ENCODE peak calls at places on chromosomes 1 and 21, in nine cellular contexts. One of them, this sample, is unnamed.

GRCh38 chr1:206769331-206769731 is 1.2 kb upstream of the IL19 start:
- DNase-seq in lung: no peak
- DNase-seq in BE2C: no peak
- DNase-seq in K562: no peak
- DNase-seq in CD4-positive, alpha-beta memory T cell: peak
- DNase-seq in suprapubic skin: no peak
- DNase-seq in HCT116: no peak
- DNase-seq in kidney epithelial cell: no peak
- DNase-seq in fibroblast of pulmonary artery: no peak
- DNase-seq in this sample: no peak

GRCh38 chr1:52920791-52921291 is 699 bp downstream of the ECHDC2 start:
- DNase-seq in lung: no peak
- DNase-seq in fibroblast of pulmonary artery: no peak
- DNase-seq in CD4-positive, alpha-beta memory T cell: no peak
- DNase-seq in HCT116: no peak
- DNase-seq in kidney epithelial cell: no peak
- DNase-seq in K562: no peak
- DNase-seq in suprapubic skin: no peak
- DNase-seq in BE2C: no peak
- DNase-seq in this sample: peak

GRCh38 chr1:67307251-67308060 is at the start of gene IL12RB2:
- DNase-seq in lung: no peak
- DNase-seq in BE2C: no peak
- DNase-seq in suprapubic skin: no peak
- DNase-seq in HCT116: no peak
- DNase-seq in fibroblast of pulmonary artery: no peak
- DNase-seq in kidney epithelial cell: no peak
- DNase-seq in K562: no peak
- DNase-seq in CD4-positive, alpha-beta memory T cell: peak
- DNase-seq in this sample: no peak

GRCh38 chr1:25494952-25495351 is 48.5 kb upstream of the LDLRAP1 start:
- DNase-seq in lung: no peak
- DNase-seq in K562: no peak
- DNase-seq in suprapubic skin: no peak
- DNase-seq in fibroblast of pulmonary artery: no peak
- DNase-seq in kidney epithelial cell: no peak
- DNase-seq in CD4-positive, alpha-beta memory T cell: no peak
- DNase-seq in BE2C: no peak
- DNase-seq in HCT116: no peak
- DNase-seq in this sample: no peak

GRCh38 chr1:7267493-7267892 is 482.2 kb downstream of the CAMTA1 start:
- DNase-seq in CD4-positive, alpha-beta memory T cell: no peak
- DNase-seq in lung: peak
- DNase-seq in suprapubic skin: no peak
- DNase-seq in fibroblast of pulmonary artery: peak
- DNase-seq in HCT116: no peak
- DNase-seq in kidney epithelial cell: peak
- DNase-seq in BE2C: no peak
- DNase-seq in K562: no peak
- DNase-seq in this sample: no peak

GRCh38 chr1:181062800-181063428 is 25.6 kb upstream of the IER5 start:
- DNase-seq in HCT116: no peak
- DNase-seq in suprapubic skin: no peak
- DNase-seq in fibroblast of pulmonary artery: no peak
- DNase-seq in K562: no peak
- DNase-seq in BE2C: no peak
- DNase-seq in kidney epithelial cell: no peak
- DNase-seq in lung: no peak
- DNase-seq in CD4-positive, alpha-beta memory T cell: peak
- DNase-seq in this sample: no peak

GRCh38 chr1:79819140-79819539 is 812.6 kb upstream of the ADGRL4 start:
- DNase-seq in fibroblast of pulmonary artery: no peak
- DNase-seq in K562: no peak
- DNase-seq in HCT116: no peak
- DNase-seq in CD4-positive, alpha-beta memory T cell: no peak
- DNase-seq in kidney epithelial cell: no peak
- DNase-seq in lung: no peak
- DNase-seq in BE2C: no peak
- DNase-seq in suprapubic skin: no peak
- DNase-seq in this sample: no peak

GRCh38 chr1:26335774-26336476 is 18.0 kb downstream of the CRYBG2 start:
- DNase-seq in K562: peak
- DNase-seq in lung: no peak
- DNase-seq in kidney epithelial cell: no peak
- DNase-seq in CD4-positive, alpha-beta memory T cell: no peak
- DNase-seq in HCT116: no peak
- DNase-seq in suprapubic skin: no peak
- DNase-seq in BE2C: no peak
- DNase-seq in fibroblast of pulmonary artery: no peak
- DNase-seq in this sample: no peak

GRCh38 chr1:201329801-201330200 is 46.5 kb downstream of the PKP1 start:
- DNase-seq in CD4-positive, alpha-beta memory T cell: no peak
- DNase-seq in BE2C: no peak
- DNase-seq in lung: no peak
- DNase-seq in kidney epithelial cell: no peak
- DNase-seq in HCT116: no peak
- DNase-seq in suprapubic skin: peak
- DNase-seq in fibroblast of pulmonary artery: no peak
- DNase-seq in K562: no peak
- DNase-seq in this sample: no peak

GRCh38 chr21:36964398-36964797 is 2.1 kb downstream of the HLCS start:
- DNase-seq in BE2C: no peak
- DNase-seq in lung: no peak
- DNase-seq in fibroblast of pulmonary artery: no peak
- DNase-seq in CD4-positive, alpha-beta memory T cell: no peak
- DNase-seq in suprapubic skin: no peak
- DNase-seq in HCT116: no peak
- DNase-seq in K562: peak
- DNase-seq in kidney epithelial cell: no peak
- DNase-seq in this sample: no peak

GRCh38 chr21:36965720-36966065 is 776 bp downstream of the HLCS start:
- DNase-seq in BE2C: no peak
- DNase-seq in suprapubic skin: no peak
- DNase-seq in HCT116: no peak
- DNase-seq in kidney epithelial cell: no peak
- DNase-seq in lung: no peak
- DNase-seq in K562: no peak
- DNase-seq in CD4-positive, alpha-beta memory T cell: no peak
- DNase-seq in fibroblast of pulmonary artery: no peak
- DNase-seq in this sample: no peak

GRCh38 chr21:36966846-36967657 is 583 bp upstream of the HLCS start:
- DNase-seq in kidney epithelial cell: no peak
- DNase-seq in HCT116: no peak
- DNase-seq in BE2C: no peak
- DNase-seq in lung: no peak
- DNase-seq in suprapubic skin: peak
- DNase-seq in K562: no peak
- DNase-seq in fibroblast of pulmonary artery: no peak
- DNase-seq in CD4-positive, alpha-beta memory T cell: no peak
- DNase-seq in this sample: peak

GRCh38 chr21:36966066-36966845 is at the start of gene HLCS:
- DNase-seq in suprapubic skin: peak
- DNase-seq in HCT116: no peak
- DNase-seq in lung: peak
- DNase-seq in BE2C: peak
- DNase-seq in kidney epithelial cell: no peak
- DNase-seq in CD4-positive, alpha-beta memory T cell: peak
- DNase-seq in K562: peak
- DNase-seq in fibroblast of pulmonary artery: peak
- DNase-seq in this sample: peak

DNA sequence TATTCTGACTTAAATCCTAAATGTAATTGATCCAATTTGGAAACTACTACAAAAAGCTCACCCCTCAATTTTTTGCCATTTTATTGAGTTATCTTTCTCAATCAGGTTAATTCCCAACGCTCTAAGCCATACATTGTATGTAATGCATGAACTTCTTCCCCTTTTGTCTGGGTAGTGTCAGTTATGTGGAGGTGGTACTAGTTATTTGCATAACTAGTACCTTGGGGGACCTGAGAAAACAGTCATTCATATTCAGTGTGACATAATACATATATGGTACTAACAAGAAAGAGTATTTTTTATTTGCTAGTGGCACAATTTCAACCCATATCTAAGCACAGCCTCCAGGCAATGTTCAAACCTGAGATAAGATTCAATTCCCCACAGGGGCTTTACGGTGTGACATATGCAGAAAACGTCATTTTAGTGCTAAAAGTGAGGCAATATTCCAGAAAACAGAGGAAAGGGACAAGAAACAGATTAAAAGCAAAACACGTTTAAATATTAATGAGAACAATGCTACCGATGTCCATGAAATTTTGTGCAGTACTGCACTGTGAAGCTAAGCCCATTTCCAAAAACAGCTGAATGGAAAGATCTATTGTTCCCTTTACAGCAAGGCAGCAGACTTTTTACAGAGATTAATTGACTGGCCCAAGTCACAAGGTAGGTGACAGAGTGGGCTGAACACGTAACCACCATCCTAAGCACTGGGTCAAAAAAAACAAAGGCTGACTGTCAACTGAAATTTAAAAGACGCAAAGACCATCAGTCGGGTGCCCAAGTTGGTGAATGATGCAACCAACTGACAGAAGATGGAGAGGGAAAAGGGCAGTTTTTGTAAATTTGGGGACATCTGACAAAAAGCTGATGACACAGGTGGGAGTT is 1.4 kb downstream of the HLCS start:
- DNase-seq in K562: peak
- DNase-seq in suprapubic skin: no peak
- DNase-seq in HCT116: no peak
- DNase-seq in BE2C: no peak
- DNase-seq in lung: no peak
- DNase-seq in fibroblast of pulmonary artery: no peak
- DNase-seq in kidney epithelial cell: no peak
- DNase-seq in CD4-positive, alpha-beta memory T cell: no peak
- DNase-seq in this sample: no peak
- H3K4me3 ChIP-seq in K562: peak
- H3K4me3 ChIP-seq in suprapubic skin: no peak
- H3K4me3 ChIP-seq in HCT116: peak
- H3K4me3 ChIP-seq in BE2C: peak
- H3K4me3 ChIP-seq in lung: no peak
- H3K4me3 ChIP-seq in fibroblast of pulmonary artery: peak
- H3K4me3 ChIP-seq in kidney epithelial cell: no peak
- H3K4me3 ChIP-seq in CD4-positive, alpha-beta memory T cell: no peak
- H3K4me3 ChIP-seq in this sample: no peak

GRCh38 chr1:61743716-61744620 is 1.7 kb downstream of the PATJ start:
- DNase-seq in CD4-positive, alpha-beta memory T cell: no peak
- DNase-seq in suprapubic skin: no peak
- DNase-seq in lung: no peak
- DNase-seq in kidney epithelial cell: no peak
- DNase-seq in K562: no peak
- DNase-seq in HCT116: no peak
- DNase-seq in fibroblast of pulmonary artery: no peak
- DNase-seq in BE2C: no peak
- DNase-seq in this sample: no peak
- H3K4me3 ChIP-seq in CD4-positive, alpha-beta memory T cell: no peak
- H3K4me3 ChIP-seq in suprapubic skin: peak
- H3K4me3 ChIP-seq in lung: no peak
- H3K4me3 ChIP-seq in kidney epithelial cell: peak
- H3K4me3 ChIP-seq in K562: no peak
- H3K4me3 ChIP-seq in HCT116: peak
- H3K4me3 ChIP-seq in fibroblast of pulmonary artery: no peak
- H3K4me3 ChIP-seq in BE2C: no peak
- H3K4me3 ChIP-seq in this sample: no peak

GRCh38 chr1:59730759-59731478 is 83.8 kb upstream of the HOOK1 start:
- DNase-seq in suprapubic skin: peak
- DNase-seq in fibroblast of pulmonary artery: peak
- DNase-seq in BE2C: no peak
- DNase-seq in CD4-positive, alpha-beta memory T cell: no peak
- DNase-seq in HCT116: peak
- DNase-seq in kidney epithelial cell: peak
- DNase-seq in lung: peak
- DNase-seq in K562: peak
- DNase-seq in this sample: peak

GRCh38 chr1:59733443-59734141 is 81.2 kb upstream of the HOOK1 start:
- DNase-seq in K562: no peak
- DNase-seq in fibroblast of pulmonary artery: peak
- DNase-seq in HCT116: no peak
- DNase-seq in CD4-positive, alpha-beta memory T cell: no peak
- DNase-seq in kidney epithelial cell: no peak
- DNase-seq in BE2C: no peak
- DNase-seq in suprapubic skin: no peak
- DNase-seq in lung: no peak
- DNase-seq in this sample: no peak

GRCh38 chr1:59732219-59732955 is 82.4 kb upstream of the HOOK1 start:
- DNase-seq in lung: no peak
- DNase-seq in suprapubic skin: no peak
- DNase-seq in kidney epithelial cell: no peak
- DNase-seq in fibroblast of pulmonary artery: no peak
- DNase-seq in BE2C: no peak
- DNase-seq in K562: no peak
- DNase-seq in HCT116: no peak
- DNase-seq in CD4-positive, alpha-beta memory T cell: no peak
- DNase-seq in this sample: no peak

DNA sequence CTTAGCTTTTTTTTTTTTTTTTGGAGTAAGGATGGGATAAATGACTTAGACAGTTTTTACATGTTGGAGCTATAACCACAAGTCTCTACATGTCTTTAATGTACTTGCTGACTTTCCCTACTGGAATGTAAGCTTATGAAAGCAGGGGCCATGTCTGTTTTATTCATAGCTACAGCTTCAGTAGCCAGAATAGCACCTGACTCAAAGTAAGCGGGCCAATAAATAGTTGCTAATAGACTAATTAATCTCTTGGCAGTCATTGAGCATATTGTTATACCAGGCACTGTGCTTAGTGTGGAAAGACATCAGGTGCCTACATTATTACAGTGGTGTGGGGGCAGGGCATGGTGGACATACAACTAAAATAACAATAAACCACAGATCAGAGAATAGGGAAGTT is 84.4 kb upstream of the HOOK1 start:
- DNase-seq in kidney epithelial cell: peak
- DNase-seq in CD4-positive, alpha-beta memory T cell: no peak
- DNase-seq in fibroblast of pulmonary artery: peak
- DNase-seq in K562: no peak
- DNase-seq in HCT116: no peak
- DNase-seq in suprapubic skin: no peak
- DNase-seq in BE2C: no peak
- DNase-seq in lung: no peak
- DNase-seq in this sample: no peak
- H3K4me3 ChIP-seq in kidney epithelial cell: no peak
- H3K4me3 ChIP-seq in CD4-positive, alpha-beta memory T cell: no peak
- H3K4me3 ChIP-seq in fibroblast of pulmonary artery: no peak
- H3K4me3 ChIP-seq in K562: no peak
- H3K4me3 ChIP-seq in HCT116: peak
- H3K4me3 ChIP-seq in suprapubic skin: no peak
- H3K4me3 ChIP-seq in BE2C: no peak
- H3K4me3 ChIP-seq in lung: no peak
- H3K4me3 ChIP-seq in this sample: no peak

DNA sequence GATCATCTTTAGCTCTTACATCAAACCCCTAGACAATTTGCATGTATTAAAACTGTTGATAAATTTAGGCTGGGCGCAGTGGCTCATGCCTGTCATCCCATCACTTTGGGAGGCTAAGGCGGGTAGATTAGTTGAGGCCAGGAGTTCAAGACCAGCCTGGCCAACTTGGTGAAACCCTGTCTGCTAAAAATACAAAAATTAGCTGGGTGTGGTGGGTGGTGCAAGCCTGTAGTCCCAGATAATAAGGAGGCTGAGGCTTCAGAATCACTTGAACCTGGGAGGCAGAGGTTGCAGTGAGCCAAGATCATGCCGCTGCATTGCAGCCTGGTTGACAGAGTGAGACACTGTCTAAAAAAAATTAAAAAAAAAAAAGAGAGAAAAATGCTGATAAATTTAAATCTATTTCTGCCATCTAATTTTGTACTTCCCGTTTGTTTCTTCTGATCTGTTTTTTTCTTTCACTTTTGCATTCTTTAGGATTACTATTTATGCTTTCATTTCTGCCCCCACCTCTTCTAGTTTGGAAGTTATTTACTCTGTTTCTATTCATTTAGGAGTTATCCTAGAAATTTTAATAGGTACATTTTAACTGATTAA is 3.1 kb upstream of the DENND1B start:
- DNase-seq in BE2C: no peak
- DNase-seq in kidney epithelial cell: no peak
- DNase-seq in CD4-positive, alpha-beta memory T cell: peak
- DNase-seq in K562: no peak
- DNase-seq in lung: no peak
- DNase-seq in suprapubic skin: no peak
- DNase-seq in HCT116: no peak
- DNase-seq in fibroblast of pulmonary artery: no peak
- DNase-seq in this sample: no peak
- H3K4me3 ChIP-seq in BE2C: no peak
- H3K4me3 ChIP-seq in kidney epithelial cell: no peak
- H3K4me3 ChIP-seq in CD4-positive, alpha-beta memory T cell: no peak
- H3K4me3 ChIP-seq in K562: no peak
- H3K4me3 ChIP-seq in lung: no peak
- H3K4me3 ChIP-seq in suprapubic skin: no peak
- H3K4me3 ChIP-seq in HCT116: no peak
- H3K4me3 ChIP-seq in fibroblast of pulmonary artery: no peak
- H3K4me3 ChIP-seq in this sample: no peak